ENCODE peak calls at places on chromosome 1, in five cellular contexts. K, Q, B, L and X are unnamed samples.

GRCh38 chr1:193762276-193762675 is 575.9 kb upstream of the B3GALT2 start:
- DNase-seq in K (no peak), Q (no peak), B (no peak), L (no peak), X (no peak)

GRCh38 chr1:26941311-26941710 is 19.0 kb downstream of the KDF1 start:
- DNase-seq in K (no peak), Q (no peak), B (no peak), L (no peak), X (no peak)

GRCh38 chr1:8796812-8797211 is 20.6 kb downstream of the RERE start:
- DNase-seq in K (no peak), Q (no peak), B (no peak), L (no peak), X (no peak)

GRCh38 chr1:42848823-42849537 is 2.6 kb downstream of the ZNF691 start:
- DNase-seq in K (no peak), Q (no peak), B (no peak), L (no peak), X (no peak)

GRCh38 chr1:201357636-201358348 is 19.7 kb downstream of the TNNT2 start:
- DNase-seq in K (peak), Q (no peak), B (no peak), L (no peak), X (no peak)

GRCh38 chr1:247885011-247885410 is 10.4 kb upstream of the OR2W3 start:
- DNase-seq in K (no peak), Q (no peak), B (no peak), L (no peak), X (no peak)

GRCh38 chr1:205925730-205926129 is 17.5 kb downstream of the SLC26A9 start:
- DNase-seq in K (no peak), Q (no peak), B (no peak), L (no peak), X (no peak)

GRCh38 chr1:215079456-215079855 is 3.1 kb upstream of the KCNK2 start:
- DNase-seq in K (no peak), Q (no peak), B (no peak), L (no peak), X (no peak)

GRCh38 chr1:74222701-74223100 is 12.5 kb upstream of the TNNI3K start:
- DNase-seq in K (no peak), Q (no peak), B (no peak), L (no peak), X (no peak)

DNA sequence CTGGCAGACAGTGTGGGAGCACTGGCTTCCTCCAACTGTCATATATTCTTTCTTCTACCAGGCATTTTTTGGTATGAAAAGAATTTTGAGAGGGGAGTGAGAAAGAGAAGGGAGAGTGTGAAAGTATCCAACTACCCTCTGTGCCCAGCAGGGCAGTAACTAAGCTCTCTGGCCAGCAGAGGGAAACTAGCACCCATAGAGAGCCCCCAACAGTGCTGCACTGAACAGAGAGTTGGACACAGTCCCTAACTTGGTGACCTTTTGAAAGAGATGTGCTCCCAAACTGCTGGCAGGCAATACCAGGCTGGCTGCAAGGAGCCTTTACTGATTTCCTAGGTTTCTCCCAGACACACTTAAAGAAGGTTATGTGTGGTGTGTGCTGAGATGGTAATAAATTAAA is 118.8 kb upstream of the PBX1 start:
- DNase-seq in K (no peak), Q (no peak), B (peak), L (peak), X (no peak)
- TF ChIP-seq CTCF in K (peak), Q (peak), B (no peak), L (peak), X (no peak)

GRCh38 chr1:55896210-55896609 is 681.0 kb upstream of the USP24 start:
- DNase-seq in K (no peak), Q (no peak), B (no peak), L (no peak), X (no peak)

GRCh38 chr1:55898191-55898590 is 681.2 kb downstream of the PLPP3 start:
- DNase-seq in K (no peak), Q (no peak), B (no peak), L (no peak), X (no peak)

GRCh38 chr1:55888685-55889317 is 673.6 kb upstream of the USP24 start:
- DNase-seq in K (no peak), Q (no peak), B (no peak), L (no peak), X (no peak)

GRCh38 chr1:55894521-55894920 is 679.4 kb upstream of the USP24 start:
- DNase-seq in K (no peak), Q (no peak), B (no peak), L (no peak), X (no peak)

GRCh38 chr1:55893155-55893554 is 678.0 kb upstream of the USP24 start:
- DNase-seq in K (no peak), Q (no peak), B (no peak), L (peak), X (no peak)
- TF ChIP-seq CTCF in K (peak), Q (peak), B (peak), L (peak), X (no peak)

DNA sequence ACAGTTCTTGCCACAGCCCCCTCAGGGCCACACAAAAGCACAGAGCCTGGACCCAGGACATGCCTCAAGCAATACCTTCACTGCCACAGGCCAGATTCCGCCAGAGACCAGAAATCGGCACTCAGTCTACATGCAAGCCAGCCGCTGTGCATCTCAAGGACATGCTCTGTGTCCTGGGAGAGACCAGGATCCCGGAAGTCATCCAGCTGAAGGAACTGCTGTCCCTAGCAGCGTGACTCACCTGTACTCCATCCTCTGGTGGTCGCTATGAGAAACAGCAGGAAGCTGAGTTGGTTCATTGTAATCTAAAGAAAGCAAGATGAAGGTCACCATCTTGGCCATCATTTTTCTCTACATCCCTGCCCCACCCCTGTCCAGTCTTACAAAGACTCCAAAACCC is 401 bp downstream of the ITLN1 start:
- DNase-seq in K (no peak), Q (no peak), B (peak), L (peak), X (no peak)
- TF ChIP-seq CTCF in K (no peak), Q (peak), B (peak), L (peak), X (no peak)

GRCh38 chr1:230169454-230170152 is 102.6 kb downstream of the GALNT2 start:
- DNase-seq in K (no peak), Q (no peak), B (no peak), L (no peak), X (no peak)

GRCh38 chr1:230170153-230170547 is 103.1 kb downstream of the GALNT2 start:
- DNase-seq in K (no peak), Q (no peak), B (no peak), L (no peak), X (no peak)

GRCh38 chr1:230166366-230167132 is 99.5 kb downstream of the GALNT2 start:
- DNase-seq in K (no peak), Q (no peak), B (no peak), L (no peak), X (no peak)

GRCh38 chr1:230165526-230165925 is 98.5 kb downstream of the GALNT2 start:
- DNase-seq in K (no peak), Q (no peak), B (peak), L (no peak), X (no peak)

GRCh38 chr1:230167419-230167852 is 100.4 kb downstream of the GALNT2 start:
- DNase-seq in K (no peak), Q (no peak), B (no peak), L (peak), X (peak)
- TF ChIP-seq CTCF in K (peak), Q (peak), B (peak), L (peak), X (peak)

DNA sequence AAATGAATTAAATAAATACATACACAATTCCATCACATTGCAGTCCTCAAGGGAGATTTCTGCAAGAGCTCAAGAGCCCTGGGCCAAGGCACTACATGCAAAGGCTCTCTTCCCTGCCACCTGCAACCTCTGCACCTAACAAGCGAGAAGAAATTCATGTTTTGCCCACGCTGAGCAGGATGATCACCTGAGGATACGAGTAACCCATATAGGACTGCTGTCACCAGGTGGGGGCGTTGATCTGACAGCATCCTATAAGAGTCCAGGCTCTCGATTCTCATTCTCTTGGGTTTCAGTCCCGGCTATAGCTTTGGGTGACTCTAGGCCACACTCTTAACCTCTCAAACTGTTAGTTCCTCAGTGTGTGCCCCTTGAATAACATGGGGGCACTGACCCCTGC is 18.7 kb upstream of the SPOCD1 start:
- DNase-seq in K (no peak), Q (no peak), B (no peak), L (peak), X (no peak)
- TF ChIP-seq CTCF in K (no peak), Q (no peak), B (no peak), L (peak), X (no peak)

GRCh38 chr1:175434268-175434860 is 241.8 kb upstream of the KIAA0040 start:
- DNase-seq in K (no peak), Q (no peak), B (peak), L (peak), X (no peak)
- TF ChIP-seq CTCF in K (no peak), Q (peak), B (peak), L (peak), X (no peak)

GRCh38 chr1:14420686-14421085 is 177.8 kb upstream of the KAZN start:
- DNase-seq in K (no peak), Q (no peak), B (no peak), L (no peak), X (no peak)
- TF ChIP-seq CTCF in K (no peak), Q (no peak), B (no peak), L (no peak), X (no peak)